ENCODE peak calls at places on chromosome 19, in eight cellular contexts. B is A549, J is tibial nerve, N is psoas muscle, A is RWPE2, T is kidney, Z is upper lobe of right lung, H is tibial artery. P is an unnamed sample. For H3K4me1, the result is how much of the 10 kb centered on the place peaks cover.

GRCh38 chr19:14081797-14082674 is 3.5 kb downstream of the C19orf67 start:
- DNase-seq in B (no peak), A (no peak), H (peak), Z (peak), T (peak), J (no peak), N (peak), P (no peak)

GRCh38 chr19:12137541-12137940 is 2.6 kb downstream of the ZNF20 start:
- DNase-seq in J (no peak), Z (no peak), H (no peak), T (no peak), N (no peak), A (no peak), B (no peak), P (no peak)

GRCh38 chr19:15828121-15828620 is 12.7 kb upstream of the OR10H1 start:
- DNase-seq in A (no peak), Z (no peak), J (no peak), H (no peak), T (no peak), B (no peak), N (no peak), P (no peak)

GRCh38 chr19:4738734-4739133 is 15.1 kb upstream of the DPP9 start:
- DNase-seq in A (no peak), B (no peak), J (no peak), T (no peak), N (peak), H (no peak), Z (no peak), P (no peak)

GRCh38 chr19:28864577-28865042 is 348.3 kb downstream of the UQCRFS1 start:
- DNase-seq in B (no peak), A (no peak), T (no peak), N (no peak), J (no peak), Z (no peak), H (no peak), P (no peak)

GRCh38 chr19:16338470-16339360 is 14.1 kb downstream of the KLF2 start:
- DNase-seq in T (peak), J (no peak), N (peak), Z (peak), H (peak), A (no peak), B (peak), P (peak)

GRCh38 chr19:3606174-3606689 is 443 bp downstream of the TBXA2R start:
- DNase-seq in J (no peak), B (no peak), A (no peak), T (peak), H (no peak), N (no peak), Z (peak), P (no peak)

GRCh38 chr19:55487884-55488687 is at the start of gene SSC5D:
- DNase-seq in B (no peak), Z (no peak), T (peak), J (no peak), N (no peak), A (no peak), H (no peak), P (no peak)

GRCh38 chr19:39297931-39298634 is 1.9 kb downstream of the IFNL1 start:
- DNase-seq in H (no peak), N (no peak), A (no peak), Z (peak), B (no peak), T (no peak), J (no peak), P (no peak)

GRCh38 chr19:35853038-35853756 is 893 bp upstream of the NPHS1 start:
- DNase-seq in A (no peak), N (no peak), H (no peak), J (no peak), B (no peak), Z (no peak), T (no peak), P (no peak)

GRCh38 chr19:46736544-46737274 is 9.1 kb upstream of the FKRP start:
- DNase-seq in H (no peak), T (peak), J (no peak), Z (peak), B (no peak), A (peak), N (no peak), P (no peak)

GRCh38 chr19:36771275-36772231 is 1.1 kb downstream of the ZNF850 start:
- DNase-seq in J (peak), N (peak), H (peak), Z (no peak), B (no peak), T (peak), A (peak), P (peak)

GRCh38 chr19:52936151-52936957 is 13.1 kb upstream of the ZNF888 start:
- DNase-seq in Z (no peak), N (no peak), A (no peak), H (no peak), B (no peak), J (no peak), T (no peak), P (no peak)

GRCh38 chr19:1266818-1267440 is 2.2 kb upstream of the CIRBP start:
- DNase-seq in T (peak), J (no peak), Z (peak), B (peak), A (no peak), H (peak), N (peak), P (peak)

GRCh38 chr19:16135410-16136127 is 7.9 kb upstream of the HSH2D start:
- DNase-seq in B (no peak), N (no peak), Z (no peak), H (no peak), A (no peak), J (no peak), T (no peak), P (no peak)

GRCh38 chr19:53091413-53091812 is 11.8 kb downstream of the ZNF160 start:
- DNase-seq in B (no peak), N (no peak), A (no peak), H (no peak), T (no peak), J (no peak), Z (no peak), P (no peak)

GRCh38 chr19:17001603-17002183 is 24.9 kb downstream of the CPAMD8 start:
- DNase-seq in N (no peak), B (no peak), Z (no peak), J (no peak), H (no peak), A (no peak), T (no peak), P (no peak)

GRCh38 chr19:35261356-35262100 is 7.2 kb upstream of the USF2 start:
- DNase-seq in N (no peak), A (peak), B (no peak), Z (peak), J (no peak), T (no peak), H (no peak), P (peak)

GRCh38 chr19:39637891-39638290 is 17.8 kb upstream of the LGALS16 start:
- DNase-seq in H (no peak), T (no peak), B (no peak), N (no peak), A (no peak), Z (no peak), J (no peak), P (no peak)

GRCh38 chr19:40366697-40367561 is 18.4 kb downstream of the PLD3 start:
- DNase-seq in B (no peak), Z (peak), N (no peak), J (no peak), H (no peak), A (no peak), T (peak), P (no peak)

GRCh38 chr19:38561658-38562057 is 56.1 kb downstream of the MAP4K1 start:
- DNase-seq in H (no peak), A (no peak), B (no peak), T (no peak), N (no peak), Z (no peak), J (no peak), P (no peak)

GRCh38 chr19:3365447-3366103 is 808 bp upstream of the NFIC start:
- DNase-seq in T (peak), J (peak), B (no peak), A (no peak), H (peak), N (peak), Z (peak), P (no peak)

GRCh38 chr19:13241321-13242104 is 91.3 kb downstream of the IER2 start:
- DNase-seq in H (no peak), B (no peak), J (no peak), Z (no peak), T (no peak), N (no peak), A (no peak), P (no peak)

GRCh38 chr19:35375505-35376307 is 4.8 kb downstream of the GPR42 start:
- DNase-seq in A (no peak), H (no peak), J (no peak), T (no peak), N (no peak), B (no peak), Z (peak), P (no peak)

GRCh38 chr19:7914598-7915045 is at the start of gene TGFBR3L:
- DNase-seq in B (no peak), A (no peak), T (no peak), H (no peak), Z (peak), J (no peak), N (peak), P (no peak)

GRCh38 chr19:48145596-48146254 is 24.4 kb downstream of the LIG1 start:
- DNase-seq in N (no peak), T (peak), H (no peak), J (no peak), B (no peak), A (no peak), Z (no peak), P (no peak)

GRCh38 chr19:13149628-13150186 is 468 bp downstream of the STX10 start:
- DNase-seq in T (peak), B (no peak), A (no peak), J (no peak), N (peak), Z (peak), H (no peak), P (no peak)

GRCh38 chr19:51469629-51470028 is 8.7 kb upstream of the CEACAM18 start:
- DNase-seq in J (no peak), N (no peak), T (no peak), Z (no peak), B (no peak), A (no peak), H (no peak), P (no peak)

GRCh38 chr19:5954293-5954692 is 23.6 kb downstream of the RANBP3 start:
- DNase-seq in A (no peak), J (no peak), N (no peak), Z (no peak), T (peak), B (no peak), H (no peak), P (no peak)
- H3K4me1 ChIP-seq in A (under half), J (half or more), N (half or more), Z (half or more), T (under half), B (under half), H (half or more), P (under half)

GRCh38 chr19:18206018-18206417 is 2.2 kb upstream of the RAB3A start:
- DNase-seq in J (no peak), A (no peak), N (no peak), H (no peak), Z (no peak), B (no peak), T (no peak), P (no peak)
- H3K4me3 ChIP-seq in J (no peak), A (no peak), N (no peak), H (no peak), Z (no peak), B (no peak), T (no peak), P (no peak)

DNA sequence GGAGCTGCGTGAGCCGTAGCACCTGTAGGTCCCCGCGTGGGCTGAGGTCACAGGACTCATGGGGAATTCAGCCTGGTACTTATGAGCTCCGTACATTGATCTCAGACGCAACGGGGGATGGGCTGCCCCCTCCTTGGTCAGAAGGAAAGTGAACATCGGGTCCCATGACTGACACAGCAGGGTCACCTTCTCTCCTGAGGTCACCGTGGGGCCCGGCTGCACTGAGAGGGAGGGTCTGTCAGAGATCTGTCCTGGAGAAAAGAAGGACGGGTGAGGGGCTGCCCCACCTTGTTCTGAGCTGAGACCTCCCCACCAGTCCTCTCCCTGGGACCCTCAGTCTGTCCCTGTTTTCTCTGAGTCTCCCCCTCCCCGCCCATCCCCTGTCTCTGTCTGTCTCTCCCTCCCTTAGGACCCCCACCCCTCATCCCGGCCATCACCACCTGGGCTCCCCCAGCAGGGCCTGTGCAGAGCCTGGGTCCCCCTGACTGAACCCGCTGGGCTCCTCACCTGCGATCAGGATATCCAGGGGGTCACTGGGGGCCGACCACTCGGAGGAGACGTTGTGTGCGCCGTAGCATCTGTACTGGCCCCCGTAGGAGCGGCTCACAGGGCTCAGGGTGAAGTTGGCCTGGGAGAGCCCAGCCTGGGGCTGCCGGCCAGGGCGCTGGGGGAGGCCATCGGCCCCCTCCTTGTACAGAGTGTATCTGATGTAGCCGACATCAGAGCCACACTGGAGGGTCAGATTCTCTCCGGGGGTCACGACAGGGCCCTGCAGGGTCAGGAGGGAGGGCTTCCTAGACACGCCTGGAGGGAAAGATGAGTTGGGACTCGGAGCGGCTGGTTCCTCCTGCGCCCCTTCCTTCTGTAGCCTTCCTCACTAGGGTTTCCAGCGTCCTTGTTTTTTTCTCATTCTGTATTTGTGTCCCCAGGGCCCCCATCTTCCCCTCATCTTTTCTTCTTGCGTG is 1.8 kb downstream of the LILRA4 start:
- DNase-seq in B (no peak), Z (peak), A (no peak), H (no peak), J (no peak), N (no peak), T (peak), P (peak)
- H3K4me1 ChIP-seq in B (under half), Z (under half), A (under half), H (under half), J (under half), N (under half), T (under half), P (under half)

DNA sequence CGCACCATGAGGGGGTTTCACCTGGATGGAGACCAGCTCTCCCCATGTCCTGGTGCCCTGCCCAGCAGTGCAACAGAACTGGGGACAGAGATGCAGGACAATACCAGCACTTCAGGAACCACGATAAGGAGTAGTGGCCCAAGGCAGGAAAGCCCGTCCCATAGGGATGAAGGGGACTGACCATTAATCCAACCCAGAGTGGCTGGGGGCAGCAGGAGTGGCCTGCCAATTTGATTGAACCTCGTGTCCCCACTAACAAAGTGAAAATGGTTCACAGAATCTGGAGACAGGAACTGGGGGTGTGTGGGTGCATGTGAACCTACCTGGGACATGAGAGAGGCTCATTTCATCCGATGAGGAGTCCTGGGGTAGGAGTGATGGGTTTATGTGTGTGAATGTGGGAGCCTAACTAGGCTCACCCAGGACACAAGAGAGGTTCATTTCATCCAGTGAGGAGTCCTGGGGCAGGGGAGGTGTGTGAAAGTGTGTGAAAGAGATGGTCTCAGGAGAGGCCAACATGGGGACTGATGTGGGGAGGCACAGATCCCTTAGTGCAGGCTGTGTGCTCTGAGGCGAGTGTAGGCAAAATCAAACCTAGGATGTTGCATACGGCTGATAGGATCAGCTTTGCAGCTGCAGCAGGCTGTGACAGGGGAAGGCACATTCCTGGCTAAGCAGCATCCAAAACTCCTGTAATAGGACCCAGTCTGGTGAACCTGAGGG is 98.2 kb downstream of the ZNF429 start:
- DNase-seq in Z (no peak), J (no peak), N (no peak), H (no peak), T (no peak), A (no peak), B (no peak), P (no peak)
- H3K4me3 ChIP-seq in Z (peak), J (peak), N (peak), H (peak), T (peak), A (no peak), B (no peak), P (no peak)

GRCh38 chr19:42508892-42509444 is 19.3 kb downstream of the CEACAM1 start:
- DNase-seq in T (no peak), H (no peak), Z (no peak), N (no peak), A (no peak), J (no peak), B (no peak), P (no peak)

GRCh38 chr19:42512130-42512636 is 16.1 kb downstream of the CEACAM1 start:
- DNase-seq in A (no peak), N (no peak), T (no peak), Z (no peak), H (no peak), B (no peak), J (no peak), P (no peak)

GRCh38 chr19:42514449-42514848 is 13.8 kb downstream of the CEACAM1 start:
- DNase-seq in Z (no peak), A (no peak), N (no peak), H (no peak), J (no peak), B (no peak), T (no peak), P (no peak)

GRCh38 chr19:42512743-42513304 is 15.5 kb downstream of the CEACAM1 start:
- DNase-seq in B (no peak), H (no peak), T (no peak), A (no peak), Z (no peak), N (no peak), J (no peak), P (no peak)

DNA sequence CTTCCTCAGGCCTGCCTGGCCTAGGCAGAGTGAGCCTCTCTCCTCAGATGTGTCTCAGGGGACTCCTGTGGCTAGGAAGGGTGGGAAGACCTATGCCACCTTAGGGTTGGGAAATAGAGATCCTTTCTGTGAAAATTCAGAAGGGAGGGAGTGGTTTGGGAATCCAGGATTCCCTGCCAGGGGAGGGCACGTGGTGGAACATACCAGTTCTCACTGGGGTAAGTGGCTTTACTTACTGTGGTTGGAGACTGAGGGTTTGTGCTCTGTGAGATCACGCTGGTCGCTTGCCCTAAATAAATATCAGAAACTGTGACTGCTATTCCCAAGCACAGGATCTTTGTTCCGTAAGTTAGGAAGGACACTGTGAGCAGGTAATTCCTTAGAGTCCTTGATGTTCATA is 16.9 kb downstream of the CEACAM1 start:
- DNase-seq in J (no peak), Z (no peak), H (no peak), A (no peak), B (no peak), N (no peak), T (no peak), P (no peak)
- H3K4me1 ChIP-seq in J (under half), Z (under half), H (under half), A (under half), B (under half), N (under half), T (under half), P (under half)

P was measured in SJSA1.